ENCODE peak calls at places on chromosomes 7 and 10, in seven cellular contexts. One of them, this sample, is unnamed.

GRCh38 chr7:42869131-42870020 is 42.5 kb downstream of the C7orf25 start:
- DNase-seq in RPMI7951: peak; percentile 84
- DNase-seq in caudate nucleus: no peak
- DNase-seq in mammary epithelial cell: no peak
- DNase-seq in upper lobe of right lung: no peak
- DNase-seq in SJSA1: no peak
- DNase-seq in activated naive CD4-positive, alpha-beta T cell: no peak
- DNase-seq in this sample: no peak

GRCh38 chr10:121063744-121064143 is 212.6 kb downstream of the WDR11 start:
- DNase-seq in caudate nucleus: no peak
- DNase-seq in activated naive CD4-positive, alpha-beta T cell: no peak
- DNase-seq in mammary epithelial cell: no peak
- DNase-seq in upper lobe of right lung: no peak
- DNase-seq in RPMI7951: no peak
- DNase-seq in SJSA1: no peak
- DNase-seq in this sample: no peak

GRCh38 chr10:24561453-24561852 is 162.2 kb downstream of the ARHGAP21 start:
- DNase-seq in mammary epithelial cell: peak; percentile 46
- DNase-seq in activated naive CD4-positive, alpha-beta T cell: no peak
- DNase-seq in caudate nucleus: no peak
- DNase-seq in RPMI7951: no peak
- DNase-seq in upper lobe of right lung: no peak
- DNase-seq in SJSA1: no peak
- DNase-seq in this sample: no peak

GRCh38 chr7:909358-910329 is 33.3 kb downstream of the GET4 start:
- DNase-seq in RPMI7951: no peak
- DNase-seq in SJSA1: peak; percentile 71
- DNase-seq in mammary epithelial cell: no peak
- DNase-seq in upper lobe of right lung: peak; percentile 88
- DNase-seq in activated naive CD4-positive, alpha-beta T cell: no peak
- DNase-seq in caudate nucleus: peak; percentile 25
- DNase-seq in this sample: no peak

GRCh38 chr10:105585215-105585614 is 944.1 kb downstream of the SORCS3 start:
- DNase-seq in upper lobe of right lung: no peak
- DNase-seq in SJSA1: no peak
- DNase-seq in activated naive CD4-positive, alpha-beta T cell: no peak
- DNase-seq in caudate nucleus: no peak
- DNase-seq in mammary epithelial cell: peak; percentile 19
- DNase-seq in RPMI7951: no peak
- DNase-seq in this sample: no peak

GRCh38 chr7:120274899-120275298 is 1.9 kb downstream of the KCND2 start:
- DNase-seq in SJSA1: no peak
- DNase-seq in caudate nucleus: no peak
- DNase-seq in RPMI7951: no peak
- DNase-seq in upper lobe of right lung: no peak
- DNase-seq in activated naive CD4-positive, alpha-beta T cell: no peak
- DNase-seq in mammary epithelial cell: no peak
- DNase-seq in this sample: no peak

GRCh38 chr10:118394557-118395194 is 52.6 kb upstream of the FAM204A start:
- DNase-seq in SJSA1: no peak
- DNase-seq in caudate nucleus: no peak
- DNase-seq in upper lobe of right lung: no peak
- DNase-seq in RPMI7951: no peak
- DNase-seq in activated naive CD4-positive, alpha-beta T cell: no peak
- DNase-seq in mammary epithelial cell: no peak
- DNase-seq in this sample: no peak

GRCh38 chr10:91528768-91529167 is 104.1 kb downstream of the PPP1R3C start:
- DNase-seq in activated naive CD4-positive, alpha-beta T cell: no peak
- DNase-seq in RPMI7951: no peak
- DNase-seq in SJSA1: no peak
- DNase-seq in mammary epithelial cell: no peak
- DNase-seq in caudate nucleus: no peak
- DNase-seq in upper lobe of right lung: no peak
- DNase-seq in this sample: no peak

GRCh38 chr10:47259521-47259920 is 40.5 kb upstream of the GDF10 start:
- DNase-seq in SJSA1: no peak
- DNase-seq in mammary epithelial cell: no peak
- DNase-seq in caudate nucleus: no peak
- DNase-seq in upper lobe of right lung: no peak
- DNase-seq in activated naive CD4-positive, alpha-beta T cell: no peak
- DNase-seq in RPMI7951: no peak
- DNase-seq in this sample: no peak

This sample was measured in stimulated activated CD8-positive, alpha-beta memory T cell treated with anti-CD3 and anti-CD28 coated beads, Interleukin-15, amount 100 ng/mL, for 24 hours.